ENCODE peak calls at places on chromosomes 7 and 10, in five cellular contexts. G, M, N, Q and L are unnamed samples.

GRCh38 chr10:14240253-14241189 is 90.2 kb downstream of the FRMD4A start:
- DNase-seq in G (no peak), M (peak), N (no peak), Q (no peak), L (no peak)

GRCh38 chr7:83677180-83677866 is 28.4 kb upstream of the SEMA3E start:
- DNase-seq in G (peak), M (peak), N (no peak), Q (peak), L (no peak)

GRCh38 chr10:93775330-93775729 is 17.6 kb downstream of the LGI1 start:
- DNase-seq in G (no peak), M (no peak), N (no peak), Q (no peak), L (no peak)

GRCh38 chr7:52634996-52635395 is 400.4 kb upstream of the POM121L12 start:
- DNase-seq in G (no peak), M (no peak), N (peak), Q (no peak), L (no peak)

GRCh38 chr10:13087986-13088618 is 11.9 kb upstream of the OPTN start:
- DNase-seq in G (peak), M (peak), N (no peak), Q (no peak), L (no peak)

GRCh38 chr10:6721480-6721879 is 141.4 kb upstream of the PRKCQ start:
- DNase-seq in G (peak), M (peak), N (no peak), Q (peak), L (no peak)

GRCh38 chr7:132225216-132226030 is 350.8 kb downstream of the PLXNA4 start:
- DNase-seq in G (no peak), M (no peak), N (no peak), Q (peak), L (no peak)

GRCh38 chr10:83941189-83941588 is 198.1 kb upstream of the GHITM start:
- DNase-seq in G (no peak), M (no peak), N (no peak), Q (no peak), L (no peak)

GRCh38 chr10:598415-599170 is 90.9 kb downstream of the DIP2C start:
- DNase-seq in G (peak), M (peak), N (no peak), Q (no peak), L (no peak)

GRCh38 chr10:60434418-60435046 is 44.9 kb upstream of the ANK3 start:
- DNase-seq in G (peak), M (peak), N (peak), Q (no peak), L (no peak)

GRCh38 chr7:22351878-22352277 is 5.1 kb downstream of the RAPGEF5 start:
- DNase-seq in G (no peak), M (no peak), N (no peak), Q (no peak), L (no peak)

GRCh38 chr7:151351967-151352366 is 10.4 kb downstream of the NUB1 start:
- DNase-seq in G (no peak), M (no peak), N (no peak), Q (no peak), L (no peak)

GRCh38 chr7:22420973-22421635 is 64.2 kb upstream of the RAPGEF5 start:
- DNase-seq in G (peak), M (no peak), N (no peak), Q (no peak), L (no peak)

GRCh38 chr10:111023060-111023459 is 53.8 kb upstream of the ADRA2A start:
- DNase-seq in G (no peak), M (no peak), N (no peak), Q (no peak), L (no peak)

GRCh38 chr7:158461824-158462223 is 125.8 kb downstream of the PTPRN2 start:
- DNase-seq in G (no peak), M (no peak), N (no peak), Q (no peak), L (no peak)

GRCh38 chr7:39910108-39910869 is 39.8 kb upstream of the CDK13 start:
- DNase-seq in G (peak), M (peak), N (peak), Q (no peak), L (no peak)

GRCh38 chr7:113717739-113718138 is 201.1 kb downstream of the PPP1R3A start:
- DNase-seq in G (no peak), M (no peak), N (no peak), Q (no peak), L (no peak)
- TF ChIP-seq CTCF in G (no peak), M (no peak), N (no peak), Q (no peak), L (peak)

GRCh38 chr7:75738975-75739795 is 444 bp upstream of the HIP1 start:
- DNase-seq in G (peak), M (peak), N (peak), Q (peak), L (peak)
- TF ChIP-seq CTCF in G (no peak), M (no peak), N (no peak), Q (peak), L (peak)

DNA sequence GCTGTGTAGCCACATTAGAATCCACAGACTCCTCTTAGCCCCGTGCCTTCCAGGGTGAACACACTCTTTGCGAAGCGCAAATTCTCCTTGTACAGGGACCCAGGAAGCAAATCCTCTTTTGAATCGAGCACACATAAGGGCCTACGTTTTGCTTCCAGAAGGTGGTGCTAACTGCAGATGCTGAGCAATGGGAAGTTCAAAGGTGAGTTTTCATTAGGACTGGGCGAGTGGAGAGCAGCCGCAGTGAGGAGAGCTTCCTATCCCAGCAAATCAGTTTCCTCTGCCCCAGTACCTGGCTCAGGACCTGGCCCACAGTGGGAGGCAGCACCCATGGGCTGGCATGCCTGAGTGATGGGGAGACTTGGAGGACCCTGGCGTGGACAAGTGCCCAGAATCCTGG is 23.5 kb upstream of the GPR26 start:
- DNase-seq in G (no peak), M (no peak), N (no peak), Q (no peak), L (no peak)
- TF ChIP-seq CTCF in G (no peak), M (no peak), N (no peak), Q (no peak), L (no peak)

DNA sequence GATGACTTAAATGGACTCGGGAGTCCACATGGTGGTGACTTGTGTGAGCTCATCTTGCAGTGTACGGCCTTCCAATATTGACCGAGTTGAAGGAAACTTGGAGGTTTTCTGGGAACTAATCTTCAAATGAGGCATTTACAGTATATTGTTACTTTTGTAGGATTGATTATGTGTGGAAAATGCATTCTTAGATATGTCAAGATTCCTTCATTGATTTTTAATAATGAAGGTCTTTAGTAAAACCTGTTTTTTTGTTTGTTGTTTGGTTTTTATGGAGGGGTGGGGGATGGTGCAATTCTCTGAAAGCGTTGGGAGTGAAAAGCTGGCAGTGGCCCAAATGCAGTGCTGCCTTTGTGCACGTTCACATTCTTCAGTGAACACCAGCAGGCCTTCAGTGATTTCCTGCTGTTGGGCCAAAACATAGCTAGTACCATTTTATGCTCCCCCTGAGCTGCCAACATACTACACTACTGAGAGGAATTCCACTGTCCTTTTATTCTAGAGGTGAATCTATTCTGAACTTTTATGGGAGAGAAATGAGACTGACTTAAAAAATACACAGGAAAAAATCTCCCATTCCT is 50.4 kb downstream of the CCNY start:
- DNase-seq in G (peak), M (peak), N (peak), Q (no peak), L (no peak)
- TF ChIP-seq CTCF in G (no peak), M (no peak), N (no peak), Q (no peak), L (no peak)

GRCh38 chr7:156928406-156928747 is 21.1 kb upstream of the NOM1 start:
- DNase-seq in G (no peak), M (no peak), N (no peak), Q (no peak), L (no peak)

GRCh38 chr7:156935250-156935649 is 14.3 kb upstream of the NOM1 start:
- DNase-seq in G (peak), M (peak), N (no peak), Q (no peak), L (no peak)

GRCh38 chr7:156932006-156932405 is 17.5 kb upstream of the NOM1 start:
- DNase-seq in G (peak), M (no peak), N (no peak), Q (no peak), L (no peak)

GRCh38 chr7:156927571-156928405 is 21.7 kb upstream of the NOM1 start:
- DNase-seq in G (no peak), M (no peak), N (no peak), Q (no peak), L (no peak)

DNA sequence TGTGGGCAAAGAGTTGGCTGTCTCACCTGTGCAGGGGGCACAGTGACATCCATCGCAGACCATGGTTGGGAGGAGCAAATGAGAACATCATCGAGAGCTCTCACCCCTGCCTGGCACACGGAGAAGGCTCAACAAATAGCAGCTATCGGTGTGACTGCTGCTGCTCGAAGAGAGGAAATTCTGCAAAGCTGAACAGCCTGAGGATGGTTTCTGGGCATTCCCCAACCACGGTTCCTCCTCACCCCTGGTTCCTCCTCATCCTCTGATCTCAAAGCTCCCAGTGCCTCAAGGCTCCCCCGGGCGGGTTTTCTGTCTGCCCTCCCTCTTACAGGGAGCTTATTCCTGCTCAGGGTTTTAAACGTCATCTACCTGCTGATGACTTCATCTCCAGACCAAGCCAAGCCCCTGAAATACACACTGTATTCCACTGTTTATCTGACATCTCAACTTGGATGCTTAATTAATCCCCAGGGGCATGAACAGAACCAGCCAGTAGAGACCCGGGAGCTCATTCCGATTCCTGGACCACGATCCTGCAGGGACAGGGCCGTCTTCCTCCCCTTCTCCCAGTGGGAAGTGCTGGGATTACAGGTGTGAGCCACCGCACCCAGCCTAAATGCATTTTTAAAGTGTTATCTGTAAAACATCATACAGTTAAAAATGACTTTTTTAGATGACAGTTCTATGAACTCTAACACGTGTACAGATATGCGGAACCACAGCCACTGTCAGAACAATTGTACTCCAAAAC is 19.5 kb upstream of the NOM1 start:
- DNase-seq in G (no peak), M (no peak), N (no peak), Q (no peak), L (peak)
- TF ChIP-seq CTCF in G (no peak), M (no peak), N (no peak), Q (no peak), L (no peak)